ENCODE peak calls at places on chromosomes 11 and 22, in nine cellular contexts. I, C, B, O, P, E, D, Q and F are unnamed samples.

GRCh38 chr11:102144357-102145342 is 34.4 kb downstream of the YAP1 start:
- DNase-seq in I (no peak), C (peak), E (no peak), P (no peak), B (no peak), Q (peak), D (peak), O (no peak), F (no peak)

GRCh38 chr11:61725632-61726280 is 26.7 kb upstream of the MYRF start:
- DNase-seq in B (no peak), Q (no peak), I (no peak), P (no peak), D (peak), O (no peak), E (no peak), C (no peak), F (no peak)

GRCh38 chr11:102843474-102843873 is at the start of gene MMP3:
- DNase-seq in Q (no peak), B (peak), D (peak), C (no peak), P (no peak), E (no peak), I (no peak), O (no peak), F (no peak)

GRCh38 chr22:21657361-21658118 is 8.3 kb upstream of the PPIL2 start:
- DNase-seq in Q (peak), B (peak), O (peak), I (peak), C (no peak), D (peak), E (peak), P (peak), F (peak)

GRCh38 chr11:79362358-79362757 is 78.5 kb downstream of the TENM4 start:
- DNase-seq in C (no peak), D (no peak), E (no peak), B (no peak), P (no peak), O (no peak), I (no peak), Q (no peak), F (no peak)

GRCh38 chr11:25734592-25735211 is 597.2 kb upstream of the ANO3 start:
- DNase-seq in C (no peak), E (no peak), Q (peak), O (no peak), I (no peak), D (peak), P (no peak), B (no peak), F (peak)

GRCh38 chr11:83948205-83948604 is 662.0 kb upstream of the CCDC90B start:
- DNase-seq in E (no peak), P (no peak), D (no peak), Q (peak), B (no peak), O (no peak), C (no peak), I (no peak), F (no peak)

GRCh38 chr11:18527512-18527911 is 770 bp upstream of the TSG101 start:
- DNase-seq in D (peak), O (no peak), I (no peak), E (no peak), B (no peak), P (no peak), C (no peak), Q (peak), F (no peak)

GRCh38 chr11:32334822-32335221 is 100.5 kb downstream of the WT1 start:
- DNase-seq in P (no peak), I (no peak), C (no peak), D (peak), E (no peak), O (no peak), B (no peak), Q (peak), F (no peak)

GRCh38 chr11:70700453-70700852 is 302.1 kb downstream of the CTTN start:
- DNase-seq in O (no peak), P (no peak), C (no peak), B (no peak), I (no peak), E (no peak), Q (no peak), D (no peak), F (no peak)

GRCh38 chr11:13596601-13597000 is 71.9 kb upstream of the FAR1 start:
- DNase-seq in P (no peak), E (no peak), I (no peak), O (no peak), B (no peak), D (no peak), Q (no peak), C (no peak), F (no peak)

GRCh38 chr11:15976433-15977045 is 379.8 kb downstream of the SOX6 start:
- DNase-seq in B (no peak), C (no peak), E (no peak), P (no peak), Q (no peak), O (no peak), D (no peak), I (no peak), F (no peak)

GRCh38 chr22:44815099-44816070 is 63.0 kb downstream of the ARHGAP8 start:
- DNase-seq in P (no peak), E (peak), B (no peak), D (no peak), O (no peak), C (no peak), I (no peak), Q (peak), F (no peak)

GRCh38 chr11:133913761-133914160 is 43.0 kb downstream of the IGSF9B start:
- DNase-seq in O (no peak), Q (no peak), D (no peak), E (no peak), C (no peak), B (no peak), P (no peak), I (no peak), F (no peak)

GRCh38 chr22:28477556-28477955 is 202.1 kb downstream of the TTC28 start:
- DNase-seq in I (no peak), B (no peak), C (no peak), D (no peak), P (no peak), Q (peak), E (no peak), O (no peak), F (no peak)

GRCh38 chr22:26139320-26139719 is 29.9 kb upstream of the SEZ6L start:
- DNase-seq in E (peak), O (no peak), P (no peak), I (no peak), Q (no peak), C (no peak), B (no peak), D (no peak), F (no peak)

GRCh38 chr11:116515666-116516184 is 257.1 kb downstream of the BUD13 start:
- DNase-seq in E (no peak), I (no peak), P (no peak), B (no peak), Q (no peak), O (no peak), D (no peak), C (no peak), F (no peak)

GRCh38 chr11:78714539-78714938 is 139.9 kb upstream of the NARS2 start:
- DNase-seq in I (no peak), O (no peak), Q (peak), E (no peak), P (no peak), D (peak), C (no peak), B (no peak), F (no peak)

GRCh38 chr11:12216542-12217422 is 106.4 kb downstream of the MICAL2 start:
- DNase-seq in C (no peak), P (no peak), Q (no peak), O (no peak), I (no peak), E (peak), D (no peak), B (no peak), F (no peak)

GRCh38 chr11:34721646-34722045 is 100.8 kb downstream of the EHF start:
- DNase-seq in Q (no peak), D (peak), C (no peak), O (no peak), I (no peak), E (no peak), B (no peak), P (no peak), F (no peak)

GRCh38 chr11:126604461-126604860 is 249.0 kb downstream of the ST3GAL4 start:
- DNase-seq in P (no peak), I (no peak), C (no peak), B (no peak), Q (no peak), D (no peak), O (no peak), E (no peak), F (no peak)

GRCh38 chr11:9774591-9775392 is 110.9 kb downstream of the SWAP70 start:
- DNase-seq in D (peak), O (no peak), C (no peak), I (no peak), B (no peak), E (no peak), Q (no peak), P (no peak), F (no peak)

GRCh38 chr22:49548356-49549202 is 279.1 kb downstream of the BRD1 start:
- DNase-seq in P (no peak), I (no peak), E (peak), B (no peak), D (peak), Q (peak), C (no peak), O (no peak), F (no peak)

GRCh38 chr11:122864386-122864785 is 18.2 kb upstream of the JHY start:
- DNase-seq in I (no peak), C (no peak), O (no peak), E (no peak), Q (no peak), B (no peak), P (no peak), D (no peak), F (no peak)

GRCh38 chr11:58606930-58607714 is 15.3 kb upstream of the CNTF start:
- DNase-seq in C (no peak), E (no peak), I (no peak), B (no peak), D (no peak), P (no peak), O (no peak), Q (no peak), F (no peak)

GRCh38 chr11:69587454-69588081 is 53.4 kb upstream of the CCND1 start:
- DNase-seq in D (peak), I (no peak), P (no peak), E (no peak), B (no peak), Q (no peak), C (no peak), O (no peak), F (no peak)

GRCh38 chr11:114440121-114440860 is 1.0 kb downstream of the REXO2 start:
- DNase-seq in P (no peak), D (peak), C (no peak), B (no peak), E (no peak), O (no peak), Q (no peak), I (no peak), F (no peak)

GRCh38 chr11:45925550-45925949 is 3.1 kb downstream of the LARGE2 start:
- DNase-seq in E (no peak), I (no peak), D (no peak), C (no peak), B (no peak), P (no peak), Q (no peak), O (no peak), F (no peak)